ENCODE peak calls at places on chromosomes 2 and 18, in four cellular contexts. One of them, this sample, is unnamed.

GRCh38 chr2:29010946-29011649 is 30.0 kb downstream of the TOGARAM2 start:
- DNase-seq in K562: no peak
- DNase-seq in HCT116: no peak
- DNase-seq in H1: no peak
- DNase-seq in this sample: no peak

GRCh38 chr2:118914721-118915453 is 27.1 kb upstream of the MARCO start:
- DNase-seq in K562: no peak
- DNase-seq in HCT116: no peak
- DNase-seq in H1: no peak
- DNase-seq in this sample: no peak

GRCh38 chr18:40159141-40160017 is 1795.7 kb upstream of the PIK3C3 start:
- DNase-seq in K562: no peak
- DNase-seq in HCT116: peak
- DNase-seq in H1: no peak
- DNase-seq in this sample: peak

GRCh38 chr2:30448308-30448707 is 1.3 kb downstream of the LCLAT1 start:
- DNase-seq in K562: no peak
- DNase-seq in HCT116: no peak
- DNase-seq in H1: no peak
- DNase-seq in this sample: no peak

GRCh38 chr2:181466661-181467576 is 9.7 kb downstream of the ITGA4 start:
- DNase-seq in K562: peak
- DNase-seq in HCT116: peak
- DNase-seq in H1: peak
- DNase-seq in this sample: no peak

GRCh38 chr2:239355724-239356123 is 45.1 kb downstream of the HDAC4 start:
- DNase-seq in K562: no peak
- DNase-seq in HCT116: no peak
- DNase-seq in H1: no peak
- DNase-seq in this sample: no peak

GRCh38 chr2:134190807-134191203 is 63.1 kb upstream of the MGAT5 start:
- DNase-seq in K562: no peak
- DNase-seq in HCT116: no peak
- DNase-seq in H1: no peak
- DNase-seq in this sample: no peak

GRCh38 chr18:8107426-8107825 is 501.8 kb upstream of the RAB12 start:
- DNase-seq in K562: no peak
- DNase-seq in HCT116: no peak
- DNase-seq in H1: no peak
- DNase-seq in this sample: no peak

GRCh38 chr2:39243469-39244123 is at the start of gene CDKL4:
- DNase-seq in K562: no peak
- DNase-seq in HCT116: no peak
- DNase-seq in H1: no peak
- DNase-seq in this sample: no peak

GRCh38 chr2:142038826-142039225 is 92.0 kb downstream of the LRP1B start:
- DNase-seq in K562: no peak
- DNase-seq in HCT116: no peak
- DNase-seq in H1: no peak
- DNase-seq in this sample: no peak

GRCh38 chr2:181957668-181958067 is 28.0 kb upstream of the PPP1R1C start:
- DNase-seq in K562: no peak
- DNase-seq in HCT116: no peak
- DNase-seq in H1: no peak
- DNase-seq in this sample: no peak

GRCh38 chr18:58144671-58145285 is 100.8 kb downstream of the NEDD4L start:
- DNase-seq in K562: no peak
- DNase-seq in HCT116: no peak
- DNase-seq in H1: no peak
- DNase-seq in this sample: no peak

GRCh38 chr2:38709515-38710194 is 41.5 kb downstream of the SRSF7 start:
- DNase-seq in K562: no peak
- DNase-seq in HCT116: no peak
- DNase-seq in H1: no peak
- DNase-seq in this sample: peak

GRCh38 chr2:219076253-219076652 is 15.5 kb upstream of the IHH start:
- DNase-seq in K562: no peak
- DNase-seq in HCT116: no peak
- DNase-seq in H1: no peak
- DNase-seq in this sample: no peak

GRCh38 chr2:140687825-140688224 is 1443.0 kb downstream of the LRP1B start:
- DNase-seq in K562: no peak
- DNase-seq in HCT116: no peak
- DNase-seq in H1: no peak
- DNase-seq in this sample: no peak

DNA sequence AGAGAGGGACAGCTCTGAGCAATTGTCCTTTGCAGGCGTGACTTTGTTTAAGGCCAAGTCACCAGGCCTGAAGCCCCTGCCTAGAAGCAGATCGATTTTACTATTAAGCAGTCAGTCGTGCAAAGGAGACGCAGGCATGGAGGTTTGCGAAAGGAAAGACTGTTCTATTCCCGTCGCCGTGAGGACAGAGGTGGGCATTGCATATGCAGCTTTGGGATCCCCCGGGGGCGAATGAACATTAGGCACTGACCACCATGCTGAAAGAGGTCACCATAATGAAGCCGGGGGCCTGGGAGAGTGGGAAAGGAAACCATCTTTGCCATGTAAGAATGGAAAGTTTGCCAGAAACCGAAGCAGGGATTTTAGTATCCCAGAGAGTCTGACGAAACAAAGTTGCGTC is 231.6 kb downstream of the BCL11A start:
- DNase-seq in K562: no peak
- DNase-seq in HCT116: no peak
- DNase-seq in H1: no peak
- DNase-seq in this sample: no peak
- TF ChIP-seq EGR1 in K562: no peak
- TF ChIP-seq EGR1 in HCT116: no peak
- TF ChIP-seq EGR1 in H1: no peak
- TF ChIP-seq EGR1 in this sample: no peak

GRCh38 chr18:71799016-71799673 is 745.0 kb downstream of the CBLN2 start:
- DNase-seq in K562: no peak
- DNase-seq in HCT116: no peak
- DNase-seq in H1: no peak
- DNase-seq in this sample: no peak
- TF ChIP-seq EGR1 in K562: no peak
- TF ChIP-seq EGR1 in HCT116: no peak
- TF ChIP-seq EGR1 in H1: no peak
- TF ChIP-seq EGR1 in this sample: no peak

GRCh38 chr2:100211517-100211916 is 69.1 kb upstream of the AFF3 start:
- DNase-seq in K562: no peak
- DNase-seq in HCT116: no peak
- DNase-seq in H1: no peak
- DNase-seq in this sample: no peak
- TF ChIP-seq EGR1 in K562: no peak
- TF ChIP-seq EGR1 in HCT116: no peak
- TF ChIP-seq EGR1 in H1: no peak
- TF ChIP-seq EGR1 in this sample: no peak

GRCh38 chr2:46490521-46491141 is 11.3 kb downstream of the TMEM247 start:
- DNase-seq in K562: no peak
- DNase-seq in HCT116: no peak
- DNase-seq in H1: peak
- DNase-seq in this sample: no peak
- TF ChIP-seq EGR1 in K562: no peak
- TF ChIP-seq EGR1 in HCT116: no peak
- TF ChIP-seq EGR1 in H1: no peak
- TF ChIP-seq EGR1 in this sample: no peak

GRCh38 chr2:98643496-98644100 is 35.2 kb downstream of the UNC50 start:
- DNase-seq in K562: no peak
- DNase-seq in HCT116: no peak
- DNase-seq in H1: no peak
- DNase-seq in this sample: no peak
- TF ChIP-seq EGR1 in K562: no peak
- TF ChIP-seq EGR1 in HCT116: no peak
- TF ChIP-seq EGR1 in H1: no peak
- TF ChIP-seq EGR1 in this sample: no peak

DNA sequence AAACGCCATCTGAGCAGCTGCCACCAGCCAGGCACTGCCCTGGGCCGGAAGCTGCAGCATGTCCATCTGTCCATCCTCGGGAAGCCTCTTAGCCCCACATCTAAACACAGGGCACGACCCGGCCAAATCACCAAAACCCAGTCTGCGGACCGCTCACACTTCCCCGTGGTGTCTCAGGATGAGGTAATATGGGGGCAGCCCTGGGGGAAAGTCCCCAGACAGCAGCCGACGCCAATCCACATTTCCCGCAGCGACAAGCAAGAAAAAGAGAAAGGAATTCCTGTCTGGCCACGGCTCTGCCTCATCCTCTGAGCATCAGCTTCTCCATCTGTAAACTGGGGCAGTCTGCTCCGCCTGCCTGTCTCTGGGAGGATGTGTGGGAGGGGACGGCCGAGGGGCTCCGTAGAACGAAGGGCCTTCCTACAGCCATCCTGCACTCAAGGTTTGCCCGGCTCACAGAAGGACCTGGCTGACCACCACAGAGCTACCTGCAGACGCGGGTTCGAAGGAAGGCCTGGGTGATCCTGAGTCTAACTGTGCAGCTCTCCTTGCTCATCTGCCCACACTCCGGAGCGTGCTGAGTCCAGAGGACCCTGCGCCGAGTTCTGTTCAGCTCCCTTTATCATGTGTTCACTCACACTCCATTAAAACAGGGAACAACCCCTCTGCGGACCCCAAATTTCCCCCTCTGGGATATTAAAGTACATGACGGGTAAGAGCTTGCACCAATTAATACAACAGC is 138.5 kb downstream of the PXDN start:
- DNase-seq in K562: no peak
- DNase-seq in HCT116: no peak
- DNase-seq in H1: no peak
- DNase-seq in this sample: no peak
- TF ChIP-seq EGR1 in K562: no peak
- TF ChIP-seq EGR1 in HCT116: no peak
- TF ChIP-seq EGR1 in H1: no peak
- TF ChIP-seq EGR1 in this sample: no peak

GRCh38 chr18:27948981-27949380 is 227.9 kb downstream of the CDH2 start:
- DNase-seq in K562: no peak
- DNase-seq in HCT116: no peak
- DNase-seq in H1: no peak
- DNase-seq in this sample: no peak

GRCh38 chr18:27959101-27959500 is 217.8 kb downstream of the CDH2 start:
- DNase-seq in K562: no peak
- DNase-seq in HCT116: no peak
- DNase-seq in H1: no peak
- DNase-seq in this sample: no peak

GRCh38 chr18:27956001-27956400 is 220.9 kb downstream of the CDH2 start:
- DNase-seq in K562: no peak
- DNase-seq in HCT116: no peak
- DNase-seq in H1: no peak
- DNase-seq in this sample: no peak

GRCh38 chr18:27952741-27953140 is 224.2 kb downstream of the CDH2 start:
- DNase-seq in K562: no peak
- DNase-seq in HCT116: no peak
- DNase-seq in H1: no peak
- DNase-seq in this sample: no peak

DNA sequence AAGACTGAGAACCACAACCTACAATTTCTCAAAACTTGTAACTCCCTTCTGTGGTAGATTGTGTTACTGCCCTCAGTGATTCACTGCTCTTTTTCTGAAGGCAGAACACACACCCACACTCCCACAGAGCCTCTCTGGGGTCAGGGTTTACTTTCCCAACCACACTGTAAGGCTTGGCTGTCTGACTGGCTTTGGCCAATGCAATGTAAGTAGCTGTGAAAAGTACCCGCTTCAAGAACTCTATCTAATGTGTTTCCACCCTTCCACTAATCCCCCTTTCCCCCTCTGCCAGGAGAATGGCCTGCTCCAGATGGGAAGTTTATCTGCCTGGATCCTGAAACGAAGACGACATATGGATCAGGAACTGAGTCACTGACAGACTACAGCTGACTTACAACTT is 222.7 kb downstream of the CDH2 start:
- DNase-seq in K562: no peak
- DNase-seq in HCT116: no peak
- DNase-seq in H1: no peak
- DNase-seq in this sample: no peak
- TF ChIP-seq EGR1 in K562: no peak
- TF ChIP-seq EGR1 in HCT116: no peak
- TF ChIP-seq EGR1 in H1: no peak
- TF ChIP-seq EGR1 in this sample: no peak

DNA sequence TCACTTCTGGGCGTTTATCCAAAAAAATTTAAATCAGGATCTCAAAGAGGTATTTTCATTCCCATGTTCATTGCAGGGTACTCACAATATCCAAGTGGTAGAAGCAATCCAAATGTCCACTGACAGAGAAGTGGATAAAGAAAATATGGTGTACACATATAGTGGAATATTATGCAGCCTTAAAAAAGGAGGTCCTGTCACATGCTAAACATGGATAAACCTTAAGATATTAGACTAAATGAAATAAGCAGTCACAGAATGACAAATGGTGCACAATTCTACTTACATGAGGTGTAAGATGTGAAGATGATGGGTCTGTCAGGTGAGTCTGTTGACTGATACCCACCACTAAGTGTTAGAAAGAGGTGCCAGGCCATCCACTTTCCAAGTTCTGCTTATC is 140.6 kb downstream of the THNSL2 start:
- DNase-seq in K562: no peak
- DNase-seq in HCT116: no peak
- DNase-seq in H1: no peak
- DNase-seq in this sample: no peak
- TF ChIP-seq EGR1 in K562: no peak
- TF ChIP-seq EGR1 in HCT116: no peak
- TF ChIP-seq EGR1 in H1: no peak
- TF ChIP-seq EGR1 in this sample: no peak

GRCh38 chr2:36356199-36356989 is 816 bp downstream of the CRIM1 start:
- DNase-seq in K562: no peak
- DNase-seq in HCT116: no peak
- DNase-seq in H1: peak
- DNase-seq in this sample: no peak
- TF ChIP-seq EGR1 in K562: no peak
- TF ChIP-seq EGR1 in HCT116: no peak
- TF ChIP-seq EGR1 in H1: no peak
- TF ChIP-seq EGR1 in this sample: no peak

DNA sequence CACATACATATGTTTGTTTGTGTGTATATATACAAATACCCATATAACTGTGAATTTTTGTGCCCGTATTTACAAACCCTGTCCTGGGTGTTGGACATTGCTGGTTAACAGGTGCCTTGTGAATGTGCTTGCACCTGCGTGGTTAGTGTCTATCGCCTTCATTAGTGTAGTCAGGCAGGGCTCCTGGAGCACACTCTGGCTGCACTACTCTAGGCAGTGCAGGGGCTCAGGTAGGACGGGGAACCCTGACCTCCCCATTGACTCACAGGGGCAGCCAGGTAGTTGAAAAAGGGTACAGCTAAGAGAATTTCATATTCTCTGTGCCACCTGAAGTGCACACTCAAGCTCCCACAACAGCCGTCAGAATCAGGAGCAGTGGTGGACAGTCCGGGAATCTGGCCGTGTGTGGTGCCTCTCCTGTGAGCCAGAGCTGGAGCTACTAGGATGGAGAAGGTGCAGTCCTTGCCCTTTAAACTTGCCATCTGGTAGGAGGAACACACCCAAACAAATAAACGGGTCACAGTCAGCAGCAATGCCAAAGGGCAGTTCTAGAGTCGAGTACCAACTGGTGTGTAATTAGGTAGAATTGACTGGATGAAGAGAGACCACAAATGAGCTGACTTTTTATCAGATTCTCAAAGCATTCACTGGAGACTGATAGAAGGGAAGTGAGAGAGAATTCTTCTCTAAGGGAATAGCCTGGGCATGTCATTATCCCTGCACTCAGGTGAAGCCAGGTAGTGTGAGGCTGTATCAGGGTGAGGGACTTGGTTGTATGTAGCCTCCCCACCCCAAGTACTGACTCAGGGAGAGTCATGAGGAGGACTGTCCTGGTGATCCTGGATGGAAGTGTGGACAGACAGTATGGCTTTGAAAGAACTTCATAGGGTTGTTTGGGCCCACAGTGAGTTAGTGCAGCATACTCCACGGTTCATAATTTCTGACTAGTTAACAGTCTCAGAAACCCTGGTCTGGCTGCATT is 44.1 kb downstream of the FARP2 start:
- DNase-seq in K562: no peak
- DNase-seq in HCT116: no peak
- DNase-seq in H1: no peak
- DNase-seq in this sample: no peak
- TF ChIP-seq EGR1 in K562: no peak
- TF ChIP-seq EGR1 in HCT116: no peak
- TF ChIP-seq EGR1 in H1: no peak
- TF ChIP-seq EGR1 in this sample: no peak